ENCODE peak calls at places on chromosomes 7 and 10, in six cellular contexts. G is left ventricle myocardium inferior, O is heart right ventricle, N is Calu3, D is astrocyte of the cerebellum, U is sigmoid colon. M is an unnamed sample.
A peak's percentile ranks its signal among the peaks of the same experiment; 100 is the strongest.

GRCh38 chr10:119079572-119080520 is 771 bp downstream of the EIF3A start:
- DNase-seq in G (peak; percentile 73), O (peak; percentile 76), N (peak; percentile 73), D (peak; percentile 37), U (peak; percentile 85), M (peak; percentile 93)

GRCh38 chr7:140230517-140230861 is 53.7 kb upstream of the KDM7A start:
- DNase-seq in G (peak; percentile 54), O (peak; percentile 65), N (peak; percentile 22), D (no peak), U (no peak), M (peak; percentile 92)

GRCh38 chr7:12030116-12030515 is 181.0 kb upstream of the TMEM106B start:
- DNase-seq in G (no peak), O (no peak), N (no peak), D (peak; percentile 35), U (no peak), M (no peak)

GRCh38 chr7:38215734-38216670 is 38.0 kb downstream of the STARD3NL start:
- DNase-seq in G (peak; percentile 69), O (peak; percentile 68), N (peak; percentile 74), D (peak; percentile 90), U (peak; percentile 89), M (peak; percentile 88)

GRCh38 chr7:134337980-134338379 is 21.2 kb upstream of the SLC35B4 start:
- DNase-seq in G (no peak), O (no peak), N (no peak), D (no peak), U (no peak), M (no peak)

GRCh38 chr7:115352375-115352774 is 430.5 kb downstream of the MDFIC start:
- DNase-seq in G (no peak), O (no peak), N (no peak), D (no peak), U (no peak), M (no peak)

GRCh38 chr10:49286686-49287085 is 12.3 kb upstream of the C10orf71 start:
- DNase-seq in G (no peak), O (no peak), N (no peak), D (no peak), U (peak; percentile 17), M (no peak)

GRCh38 chr10:86785021-86785420 is 28.6 kb downstream of the BMPR1A start:
- DNase-seq in G (no peak), O (no peak), N (no peak), D (no peak), U (no peak), M (no peak)

GRCh38 chr7:158424531-158424930 is 163.1 kb downstream of the PTPRN2 start:
- DNase-seq in G (no peak), O (no peak), N (no peak), D (no peak), U (peak; percentile 56), M (no peak)

GRCh38 chr10:83952273-83952672 is 187.0 kb upstream of the GHITM start:
- DNase-seq in G (no peak), O (no peak), N (no peak), D (no peak), U (no peak), M (no peak)

GRCh38 chr7:26420600-26420999 is 128.9 kb downstream of the SNX10 start:
- DNase-seq in G (no peak), O (no peak), N (no peak), D (no peak), U (no peak), M (no peak)

GRCh38 chr10:78541528-78542470 is 508.1 kb downstream of the RPS24 start:
- DNase-seq in G (no peak), O (no peak), N (no peak), D (no peak), U (peak; percentile 54), M (no peak)

GRCh38 chr7:24653316-24654085 is 80.2 kb downstream of the PALS2 start:
- DNase-seq in G (no peak), O (no peak), N (no peak), D (no peak), U (no peak), M (no peak)

GRCh38 chr7:106824458-106824857 is 40.6 kb upstream of the PIK3CG start:
- DNase-seq in G (no peak), O (no peak), N (peak; percentile 51), D (no peak), U (no peak), M (no peak)

GRCh38 chr7:90726623-90727022 is 130.5 kb downstream of the CDK14 start:
- DNase-seq in G (no peak), O (no peak), N (peak; percentile 7), D (peak; percentile 26), U (no peak), M (no peak)

GRCh38 chr7:127844165-127844564 is 187.1 kb downstream of the LRRC4 start:
- DNase-seq in G (no peak), O (no peak), N (no peak), D (no peak), U (no peak), M (no peak)

GRCh38 chr10:111455776-111456426 is 379.1 kb downstream of the ADRA2A start:
- DNase-seq in G (no peak), O (no peak), N (no peak), D (no peak), U (no peak), M (no peak)

GRCh38 chr10:126872768-126873167 is 32.5 kb upstream of the DOCK1 start:
- DNase-seq in G (no peak), O (no peak), N (no peak), D (peak; percentile 54), U (no peak), M (no peak)

GRCh38 chr7:105354383-105354782 is 34.3 kb downstream of the SRPK2 start:
- DNase-seq in G (no peak), O (no peak), N (no peak), D (no peak), U (no peak), M (no peak)

GRCh38 chr10:71395621-71396020 is 1.1 kb upstream of the CDH23 start:
- DNase-seq in G (no peak), O (no peak), N (no peak), D (no peak), U (no peak), M (no peak)
- TF ChIP-seq CTCF in G (no peak), O (no peak), N (no peak), D (no peak), U (no peak), M (no peak)

GRCh38 chr10:44933922-44934321 is 22.8 kb downstream of the TMEM72 start:
- DNase-seq in G (no peak), O (no peak), N (no peak), D (no peak), U (peak; percentile 38), M (no peak)

GRCh38 chr10:44933451-44933850 is 22.3 kb downstream of the TMEM72 start:
- DNase-seq in G (no peak), O (no peak), N (no peak), D (no peak), U (peak; percentile 58), M (no peak)

GRCh38 chr10:44931621-44932337 is 20.6 kb downstream of the TMEM72 start:
- DNase-seq in G (no peak), O (no peak), N (no peak), D (no peak), U (peak; percentile 61), M (no peak)

GRCh38 chr10:44933117-44933450 is 21.9 kb downstream of the TMEM72 start:
- DNase-seq in G (no peak), O (no peak), N (no peak), D (no peak), U (peak; percentile 61), M (no peak)

DNA sequence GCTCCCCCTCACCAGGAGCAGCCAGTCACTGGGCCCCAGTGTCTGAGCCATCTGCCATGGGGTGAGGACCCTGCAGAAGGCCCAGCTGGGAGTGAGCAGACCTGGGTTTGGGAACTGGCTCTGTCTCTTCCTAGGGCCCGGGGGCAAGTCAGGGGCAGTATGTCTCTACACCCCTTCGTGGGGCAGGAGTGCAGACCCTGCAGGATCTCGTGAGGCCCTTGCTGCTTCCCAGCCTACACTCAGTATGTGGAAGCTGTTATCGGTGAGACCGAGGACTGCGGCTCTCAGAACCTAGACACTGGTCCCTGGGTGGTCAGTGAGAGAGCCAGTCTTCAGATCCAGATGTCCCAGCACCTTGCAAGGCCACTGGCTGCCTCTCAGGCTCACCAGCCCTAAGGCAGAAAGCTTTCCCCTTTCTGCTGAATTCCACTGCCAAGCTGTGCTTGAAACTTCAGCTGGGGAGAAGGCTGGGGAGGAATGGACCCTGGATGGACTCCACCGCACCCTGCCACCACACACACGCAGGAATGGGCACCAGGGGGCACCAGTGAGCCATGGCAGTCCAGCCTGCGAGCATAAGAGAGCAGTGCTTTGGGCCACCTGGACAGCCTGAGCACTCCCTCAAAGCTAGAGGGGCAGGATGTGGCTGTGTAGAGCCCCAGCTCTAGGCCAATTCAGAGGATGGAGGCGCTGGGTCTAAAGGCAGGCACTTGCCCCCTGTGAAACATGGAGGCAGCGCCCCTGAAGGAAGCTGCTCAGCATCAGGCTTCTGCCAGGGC is 21.4 kb downstream of the TMEM72 start:
- DNase-seq in G (peak; percentile 93), O (peak; percentile 96), N (peak; percentile 94), D (peak; percentile 60), U (peak; percentile 93), M (peak; percentile 98)
- TF ChIP-seq CTCF in G (peak; percentile 97), O (peak; percentile 97), N (peak; percentile 93), D (peak; percentile 98), U (peak; percentile 96), M (peak; percentile 98)

GRCh38 chr10:109783286-109783685 is 140.0 kb downstream of the XPNPEP1 start:
- DNase-seq in G (no peak), O (no peak), N (no peak), D (no peak), U (no peak), M (no peak)
- TF ChIP-seq CTCF in G (no peak), O (no peak), N (no peak), D (no peak), U (no peak), M (no peak)

GRCh38 chr10:18516851-18517250 is 134.5 kb downstream of the NSUN6 start:
- DNase-seq in G (no peak), O (no peak), N (no peak), D (no peak), U (no peak), M (no peak)
- TF ChIP-seq CTCF in G (no peak), O (no peak), N (no peak), D (no peak), U (no peak), M (no peak)

DNA sequence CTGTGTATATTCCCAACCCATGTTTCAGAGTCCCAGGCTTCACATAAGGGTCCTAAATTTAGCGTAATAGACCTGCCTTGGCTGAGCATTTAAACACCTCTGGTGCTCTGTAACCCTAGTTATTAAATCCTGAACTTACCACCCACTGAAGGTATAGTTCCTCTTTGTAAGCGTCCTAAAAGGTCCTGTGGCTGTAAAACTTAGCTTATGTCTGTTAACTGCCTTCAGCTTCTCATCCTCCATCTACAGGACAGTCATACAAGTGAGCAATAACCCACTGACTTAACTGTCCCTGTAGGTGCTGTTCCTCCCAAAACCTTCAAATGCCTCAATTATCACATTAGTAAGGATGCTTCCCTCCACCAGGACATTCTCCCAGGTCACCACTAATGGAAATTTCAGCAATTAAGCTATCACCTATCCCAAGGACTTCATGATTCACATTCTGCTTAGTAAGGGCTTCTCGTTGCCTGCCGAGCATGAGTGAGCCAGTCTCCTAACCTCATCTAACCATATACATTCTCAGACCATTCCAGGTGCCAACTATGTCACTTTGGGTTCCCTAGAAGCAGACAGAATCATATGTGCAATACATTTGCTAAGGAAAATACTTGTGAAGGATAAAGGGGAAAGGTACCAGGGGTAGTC is 55.8 kb downstream of the CASD1 start:
- DNase-seq in G (no peak), O (no peak), N (no peak), D (no peak), U (no peak), M (no peak)
- TF ChIP-seq CTCF in G (no peak), O (no peak), N (no peak), D (no peak), U (no peak), M (no peak)